ENCODE peak calls at places on chromosome 15, in six cellular contexts. G is H1, N is K562, C is GM12878, O is HCT116, S is SK-N-SH. D is an unnamed sample. For H3K27me3, the result is how much of the 10 kb centered on the place peaks cover.

GRCh38 chr15:78623786-78624497 is 3.1 kb upstream of the CHRNA3 start:
- DNase-seq in N (no peak), G (no peak), S (no peak), O (no peak), C (no peak), D (no peak)

GRCh38 chr15:79943820-79944219 is 27.2 kb downstream of the BCL2A1 start:
- DNase-seq in G (no peak), S (no peak), O (no peak), N (no peak), C (no peak), D (no peak)

GRCh38 chr15:29747837-29748417 is 74.3 kb downstream of the TJP1 start:
- DNase-seq in C (no peak), N (no peak), G (no peak), S (peak), O (peak), D (no peak)

GRCh38 chr15:27490867-27491595 is 520.0 kb downstream of the GABRG3 start:
- DNase-seq in N (no peak), O (no peak), C (no peak), S (no peak), G (no peak), D (no peak)

GRCh38 chr15:75693501-75694240 is 19.0 kb downstream of the CSPG4 start:
- DNase-seq in S (no peak), G (no peak), N (no peak), C (no peak), O (no peak), D (no peak)

GRCh38 chr15:32936283-32936918 is 218.6 kb downstream of the GREM1 start:
- DNase-seq in G (no peak), C (no peak), N (peak), O (peak), S (no peak), D (no peak)

GRCh38 chr15:43886558-43886957 is 59.8 kb downstream of the WDR76 start:
- DNase-seq in O (no peak), N (no peak), G (no peak), C (no peak), S (no peak), D (no peak)

GRCh38 chr15:94231728-94232086 is 346 bp downstream of the MCTP2 start:
- DNase-seq in C (no peak), G (peak), N (no peak), O (no peak), S (no peak), D (peak)

GRCh38 chr15:39728844-39729243 is 53.8 kb downstream of the FSIP1 start:
- DNase-seq in G (no peak), C (no peak), N (no peak), S (no peak), O (no peak), D (no peak)

GRCh38 chr15:30991301-30992072 is at the start of gene MTMR10:
- DNase-seq in C (no peak), G (peak), S (peak), N (peak), O (peak), D (peak)

GRCh38 chr15:83011271-83012037 is at the start of gene C15orf40:
- DNase-seq in S (peak), G (peak), C (peak), N (peak), O (peak), D (peak)

GRCh38 chr15:39462691-39463090 is 118.2 kb upstream of the THBS1 start:
- DNase-seq in G (no peak), N (no peak), S (no peak), O (no peak), C (no peak), D (no peak)

GRCh38 chr15:77495806-77496589 is 75.3 kb downstream of the HMG20A start:
- DNase-seq in O (no peak), N (no peak), C (no peak), G (no peak), S (no peak), D (no peak)

GRCh38 chr15:34810455-34811146 is 15.3 kb upstream of the ACTC1 start:
- DNase-seq in N (peak), S (no peak), C (no peak), O (no peak), G (no peak), D (no peak)

GRCh38 chr15:35439291-35439690 is 106.7 kb downstream of the DPH6 start:
- DNase-seq in C (no peak), S (no peak), G (no peak), N (no peak), O (no peak), D (no peak)

GRCh38 chr15:82105458-82106205 is 59.8 kb upstream of the MEX3B start:
- DNase-seq in O (no peak), G (no peak), C (no peak), N (no peak), S (no peak), D (no peak)

GRCh38 chr15:63292241-63292640 is 14.8 kb downstream of the APH1B start:
- DNase-seq in S (no peak), O (no peak), N (no peak), G (no peak), C (no peak), D (no peak)

GRCh38 chr15:62932436-62932835 is 110.1 kb upstream of the TPM1 start:
- DNase-seq in S (no peak), N (no peak), O (no peak), C (no peak), G (no peak), D (no peak)

GRCh38 chr15:91891788-91892187 is 38.3 kb downstream of the SLCO3A1 start:
- DNase-seq in G (no peak), C (no peak), S (no peak), O (no peak), N (no peak), D (no peak)

GRCh38 chr15:91892417-91892816 is 38.9 kb downstream of the SLCO3A1 start:
- DNase-seq in N (no peak), S (no peak), G (no peak), C (no peak), O (no peak), D (no peak)

GRCh38 chr15:91889143-91889815 is 35.8 kb downstream of the SLCO3A1 start:
- DNase-seq in C (no peak), O (no peak), G (no peak), S (no peak), N (no peak), D (no peak)

GRCh38 chr15:91890614-91891013 is 37.1 kb downstream of the SLCO3A1 start:
- DNase-seq in N (no peak), G (no peak), C (no peak), S (no peak), O (peak), D (no peak)

GRCh38 chr15:91891101-91891500 is 37.6 kb downstream of the SLCO3A1 start:
- DNase-seq in C (no peak), O (no peak), S (no peak), G (no peak), N (no peak), D (no peak)
- H3K27me3 ChIP-seq in C (under half), O (under half), S (under half), G (under half), N (under half), D (under half)

GRCh38 chr15:57861805-57862586 is 155.5 kb downstream of the POLR2M start:
- DNase-seq in C (no peak), O (no peak), S (no peak), G (no peak), N (no peak), D (no peak)
- TF ChIP-seq YY1 in C (no peak), O (no peak), S (no peak), G (no peak), N (no peak), D (no peak)

GRCh38 chr15:55588070-55588817 is at the start of gene PYGO1:
- DNase-seq in S (peak), G (no peak), N (peak), O (no peak), C (no peak), D (peak)

GRCh38 chr15:55587321-55588069 is 650 bp downstream of the PYGO1 start:
- DNase-seq in C (no peak), O (no peak), S (peak), N (peak), G (no peak), D (no peak)

GRCh38 chr15:55588818-55589122 is 625 bp upstream of the PYGO1 start:
- DNase-seq in G (no peak), C (no peak), N (no peak), S (no peak), O (no peak), D (no peak)

GRCh38 chr15:55590788-55591187 is 2.6 kb upstream of the PYGO1 start:
- DNase-seq in C (no peak), O (no peak), S (no peak), N (no peak), G (no peak), D (no peak)

GRCh38 chr15:55589297-55589696 is 1.2 kb upstream of the PYGO1 start:
- DNase-seq in N (no peak), S (peak), G (no peak), C (no peak), O (no peak), D (no peak)
- H3K4me3 ChIP-seq in N (no peak), S (peak), G (no peak), C (no peak), O (no peak), D (no peak)

GRCh38 chr15:47185222-47185800 is 532.0 kb upstream of the SEMA6D start:
- DNase-seq in O (no peak), N (no peak), S (no peak), C (no peak), G (no peak), D (no peak)

GRCh38 chr15:47184003-47184404 is 533.3 kb upstream of the SEMA6D start:
- DNase-seq in S (peak), O (no peak), G (no peak), C (no peak), N (no peak), D (no peak)

GRCh38 chr15:47179988-47180387 is 537.3 kb upstream of the SEMA6D start:
- DNase-seq in C (no peak), S (no peak), N (no peak), G (no peak), O (no peak), D (no peak)

GRCh38 chr15:47184405-47185221 is 532.7 kb upstream of the SEMA6D start:
- DNase-seq in S (peak), G (no peak), N (no peak), O (no peak), C (no peak), D (no peak)

DNA sequence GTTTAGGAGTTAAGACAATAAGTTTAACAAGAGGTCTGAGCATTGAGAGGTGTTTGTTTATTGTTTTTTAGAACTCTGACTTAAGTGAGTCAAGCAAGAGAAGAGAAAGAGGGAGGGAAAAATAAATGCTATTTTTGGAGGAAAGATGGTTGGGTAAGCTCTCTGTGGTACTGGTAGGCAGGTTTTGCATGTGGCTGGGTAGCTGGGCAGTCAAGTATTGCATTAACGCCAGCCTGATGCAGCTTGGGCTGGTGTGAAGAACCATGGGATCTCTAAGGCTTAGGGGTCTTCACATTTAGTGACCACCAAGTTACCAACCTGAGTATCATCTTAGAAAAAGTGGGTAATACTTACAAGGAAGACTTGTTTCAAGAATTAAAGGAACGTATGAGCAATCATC is 534.5 kb upstream of the SEMA6D start:
- DNase-seq in G (no peak), N (no peak), C (no peak), O (no peak), S (no peak), D (no peak)
- H3K27me3 ChIP-seq in G (under half), N (under half), C (under half), O (under half), S (under half), D (half or more)

DNA sequence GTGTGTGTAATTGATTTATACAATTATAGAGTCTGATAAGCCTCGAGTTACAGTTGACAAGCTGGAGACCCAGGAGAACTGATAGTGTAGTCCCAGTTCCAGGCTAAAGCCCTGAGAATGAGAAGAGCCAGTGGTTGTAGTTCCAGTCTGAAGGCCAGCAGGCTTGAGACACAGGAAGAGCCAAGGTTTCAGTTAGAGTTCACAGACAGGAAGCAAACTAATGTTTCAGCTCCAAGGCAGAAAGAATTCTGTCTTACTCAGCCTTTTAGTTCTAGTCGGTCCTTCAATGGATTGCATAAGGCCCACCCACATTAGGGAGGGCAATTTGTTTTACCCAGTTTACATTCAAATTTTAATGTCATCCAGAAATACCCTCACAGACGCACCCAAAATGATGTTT is 102.7 kb downstream of the CDIN1 start:
- DNase-seq in N (no peak), S (no peak), C (no peak), G (no peak), O (no peak), D (no peak)
- TF ChIP-seq YY1 in N (no peak), S (no peak), C (no peak), G (no peak), O (no peak), D (no peak)

GRCh38 chr15:71261934-71262333 is 146.7 kb downstream of the THSD4 start:
- DNase-seq in N (no peak), G (no peak), C (no peak), S (peak), O (no peak), D (no peak)

GRCh38 chr15:71261418-71261817 is 146.1 kb downstream of the THSD4 start:
- DNase-seq in S (no peak), N (no peak), G (no peak), O (no peak), C (no peak), D (no peak)

GRCh38 chr15:71256934-71257333 is 141.7 kb downstream of the THSD4 start:
- DNase-seq in C (no peak), O (no peak), S (no peak), N (no peak), G (no peak), D (no peak)

GRCh38 chr15:71259866-71260265 is 144.6 kb downstream of the THSD4 start:
- DNase-seq in G (no peak), N (no peak), S (no peak), C (no peak), O (no peak), D (no peak)

GRCh38 chr15:71262599-71262998 is 147.3 kb downstream of the THSD4 start:
- DNase-seq in G (no peak), N (no peak), O (no peak), S (no peak), C (no peak), D (no peak)
- H3K4me3 ChIP-seq in G (no peak), N (no peak), O (no peak), S (no peak), C (no peak), D (no peak)

GRCh38 chr15:73454096-73454495 is 11.1 kb downstream of the REC114 start:
- DNase-seq in C (no peak), N (no peak), O (no peak), S (no peak), G (no peak), D (no peak)
- H3K27me3 ChIP-seq in C (under half), N (under half), O (under half), S (under half), G (under half), D (under half)

GRCh38 chr15:72042054-72042453 is 75.9 kb downstream of the MYO9A start:
- DNase-seq in N (no peak), C (no peak), G (no peak), S (no peak), O (no peak), D (no peak)
- TF ChIP-seq YY1 in N (no peak), C (no peak), G (no peak), S (no peak), O (no peak), D (no peak)

D was measured in NT2/D1.